ENCODE peak calls at places on chromosomes 6 and 20, in eight cellular contexts. D is mesenchymal stem cell, A is adrenal gland, G is tibial artery, V is SJSA1, Z is trophoblast cell, U is tibial nerve, R is cardiac muscle cell. C is an unnamed sample. For H3K4me1, the result is how much of the 10 kb centered on the place peaks cover.

GRCh38 chr6:118743744-118744143 is 92.4 kb upstream of the CEP85L start:
- DNase-seq in D (no peak), A (no peak), G (no peak), V (no peak), Z (no peak), U (no peak), R (no peak), C (no peak)

GRCh38 chr6:106181664-106182418 is 95.7 kb downstream of the PRDM1 start:
- DNase-seq in D (peak), A (no peak), G (no peak), V (no peak), Z (peak), U (no peak), R (peak), C (no peak)

GRCh38 chr6:34904990-34905613 is 16.0 kb downstream of the ANKS1A start:
- DNase-seq in D (no peak), A (no peak), G (no peak), V (no peak), Z (no peak), U (no peak), R (no peak), C (no peak)

GRCh38 chr6:126620747-126621146 is 280.8 kb downstream of the CENPW start:
- DNase-seq in D (no peak), A (no peak), G (no peak), V (no peak), Z (no peak), U (no peak), R (no peak), C (no peak)

GRCh38 chr6:136579800-136580199 is 29.6 kb upstream of the MAP7 start:
- DNase-seq in D (no peak), A (no peak), G (no peak), V (no peak), Z (no peak), U (no peak), R (peak), C (no peak)

GRCh38 chr6:123503619-123504018 is 133.1 kb downstream of the TRDN start:
- DNase-seq in D (no peak), A (no peak), G (no peak), V (no peak), Z (no peak), U (no peak), R (no peak), C (no peak)

GRCh38 chr20:38452880-38453624 is 17.9 kb upstream of the SNHG17 start:
- DNase-seq in D (peak), A (no peak), G (no peak), V (peak), Z (peak), U (no peak), R (peak), C (no peak)

GRCh38 chr6:112939543-112939942 is 592.4 kb downstream of the RFPL4B start:
- DNase-seq in D (no peak), A (peak), G (no peak), V (no peak), Z (no peak), U (no peak), R (peak), C (no peak)

GRCh38 chr6:52745764-52746201 is 17.5 kb downstream of the GSTA2 start:
- DNase-seq in D (no peak), A (no peak), G (no peak), V (no peak), Z (no peak), U (no peak), R (no peak), C (no peak)

GRCh38 chr6:52741872-52742271 is 21.4 kb downstream of the GSTA2 start:
- DNase-seq in D (no peak), A (no peak), G (no peak), V (no peak), Z (no peak), U (no peak), R (no peak), C (no peak)

GRCh38 chr6:52749546-52750152 is 13.6 kb downstream of the GSTA2 start:
- DNase-seq in D (no peak), A (no peak), G (no peak), V (no peak), Z (peak), U (no peak), R (no peak), C (no peak)

DNA sequence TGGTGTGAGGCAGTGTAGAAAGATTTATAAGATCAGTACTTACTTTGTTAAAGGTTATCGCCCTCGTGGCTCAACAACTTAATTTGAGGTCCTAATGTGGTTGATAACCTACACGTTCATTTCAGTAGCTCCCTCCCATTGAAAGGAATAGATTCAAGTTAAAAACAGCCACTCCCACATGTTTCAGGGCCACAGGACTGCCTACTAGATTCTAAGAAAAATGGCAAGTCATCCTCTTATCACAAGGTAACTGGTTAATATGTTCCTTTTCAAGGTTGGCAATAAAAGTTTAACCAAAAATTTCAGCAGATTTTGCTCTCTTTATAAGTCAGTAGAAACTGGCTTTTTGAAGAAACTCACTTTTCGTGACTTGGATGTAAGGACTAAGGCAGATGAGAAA is 17.1 kb downstream of the GSTA2 start:
- DNase-seq in D (no peak), A (no peak), G (no peak), V (no peak), Z (no peak), U (no peak), R (no peak), C (no peak)
- H3K4me1 ChIP-seq in D (under half), A (under half), G (under half), V (under half), Z (under half), U (under half), R (under half), C (under half)

DNA sequence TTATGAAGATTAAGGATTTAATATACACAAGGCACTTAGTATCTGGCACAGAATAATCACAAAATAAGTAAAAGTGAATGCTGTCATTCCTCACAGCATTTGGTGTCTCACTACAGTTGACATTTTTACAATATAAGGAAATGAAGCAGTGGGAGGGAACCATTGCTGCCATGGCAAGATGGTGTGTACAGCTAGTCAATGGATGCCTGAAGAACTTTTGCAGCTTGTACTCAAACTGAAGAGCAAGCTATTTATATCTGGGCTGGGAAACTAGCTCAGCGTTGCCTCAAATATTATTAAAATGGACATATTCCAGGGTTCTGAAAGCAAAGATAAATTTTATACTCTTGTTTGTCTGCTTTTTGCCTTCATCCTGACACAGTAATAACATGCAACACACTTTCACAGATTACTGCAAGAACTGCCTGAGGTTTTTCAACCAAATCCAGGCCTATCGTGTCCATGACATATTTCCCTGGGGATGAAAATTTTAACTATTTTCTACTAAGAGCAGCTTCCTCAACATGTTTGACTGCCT is 156.4 kb upstream of the COL21A1 start:
- DNase-seq in D (no peak), A (no peak), G (no peak), V (no peak), Z (no peak), U (no peak), R (peak), C (no peak)
- H3K4me1 ChIP-seq in D (under half), A (under half), G (under half), V (under half), Z (under half), U (under half), R (under half), C (under half)

DNA sequence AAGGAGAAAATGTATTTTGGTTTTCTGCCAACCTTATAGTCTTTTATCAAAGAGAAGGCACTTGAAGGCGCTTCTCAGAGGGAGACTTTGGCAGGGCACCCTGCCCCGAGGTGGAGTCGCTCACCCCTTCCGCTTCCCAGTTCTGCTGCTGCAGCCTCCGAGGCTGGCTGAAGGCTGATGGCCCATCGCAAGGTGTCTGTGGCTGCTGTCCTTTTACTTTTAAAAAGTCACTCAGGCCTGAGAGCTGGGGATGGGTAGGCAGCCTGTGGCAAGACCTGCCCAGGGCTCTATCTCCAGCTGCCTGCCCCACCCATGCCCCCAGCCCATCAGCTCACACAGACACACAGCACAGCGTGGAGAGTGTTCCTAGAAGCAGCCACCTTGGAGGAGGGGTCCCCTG is 206.6 kb upstream of the CST7 start:
- DNase-seq in D (no peak), A (no peak), G (no peak), V (no peak), Z (no peak), U (no peak), R (no peak), C (no peak)
- H3K4me1 ChIP-seq in D (under half), A (under half), G (under half), V (under half), Z (under half), U (under half), R (under half), C (under half)

GRCh38 chr6:107820571-107821261 is 3.4 kb downstream of the SCML4 start:
- DNase-seq in D (no peak), A (no peak), G (no peak), V (no peak), Z (no peak), U (no peak), R (peak), C (no peak)
- H3K4me1 ChIP-seq in D (under half), A (under half), G (under half), V (under half), Z (under half), U (under half), R (under half), C (under half)